ENCODE peak calls at places on chromosomes 12 and 14, in five cellular contexts. One of them, this sample, is unnamed.

GRCh38 chr12:11656550-11656949 is 7.1 kb downstream of the ETV6 start:
- DNase-seq in T-helper 2 cell: no peak
- DNase-seq in NCI-H345: no peak
- DNase-seq in stimulated activated CD4-positive, alpha-beta T cell treated with anti-CD3 and anti-CD28 coated beads, Interleukin-1b, Interleukin-23, amount 100 ng/mL, for 4 hours: no peak
- DNase-seq in SJSA1: no peak
- DNase-seq in this sample: no peak

GRCh38 chr14:93619176-93619793 is 169.0 kb downstream of the PRIMA1 start:
- DNase-seq in T-helper 2 cell: no peak
- DNase-seq in NCI-H345: peak
- DNase-seq in stimulated activated CD4-positive, alpha-beta T cell treated with anti-CD3 and anti-CD28 coated beads, Interleukin-1b, Interleukin-23, amount 100 ng/mL, for 4 hours: no peak
- DNase-seq in SJSA1: no peak
- DNase-seq in this sample: peak

GRCh38 chr14:51000566-51000965 is 56.3 kb upstream of the PYGL start:
- DNase-seq in T-helper 2 cell: no peak
- DNase-seq in NCI-H345: no peak
- DNase-seq in stimulated activated CD4-positive, alpha-beta T cell treated with anti-CD3 and anti-CD28 coated beads, Interleukin-1b, Interleukin-23, amount 100 ng/mL, for 4 hours: no peak
- DNase-seq in SJSA1: no peak
- DNase-seq in this sample: no peak

GRCh38 chr12:47799357-47799955 is 20.2 kb downstream of the HDAC7 start:
- DNase-seq in T-helper 2 cell: no peak
- DNase-seq in NCI-H345: no peak
- DNase-seq in stimulated activated CD4-positive, alpha-beta T cell treated with anti-CD3 and anti-CD28 coated beads, Interleukin-1b, Interleukin-23, amount 100 ng/mL, for 4 hours: no peak
- DNase-seq in SJSA1: no peak
- DNase-seq in this sample: peak

GRCh38 chr12:71935594-71935993 is 3.1 kb upstream of the TPH2 start:
- DNase-seq in T-helper 2 cell: no peak
- DNase-seq in NCI-H345: no peak
- DNase-seq in stimulated activated CD4-positive, alpha-beta T cell treated with anti-CD3 and anti-CD28 coated beads, Interleukin-1b, Interleukin-23, amount 100 ng/mL, for 4 hours: no peak
- DNase-seq in SJSA1: no peak
- DNase-seq in this sample: no peak

GRCh38 chr12:2580821-2581220 is 213.9 kb upstream of the FKBP4 start:
- DNase-seq in T-helper 2 cell: no peak
- DNase-seq in NCI-H345: no peak
- DNase-seq in stimulated activated CD4-positive, alpha-beta T cell treated with anti-CD3 and anti-CD28 coated beads, Interleukin-1b, Interleukin-23, amount 100 ng/mL, for 4 hours: no peak
- DNase-seq in SJSA1: no peak
- DNase-seq in this sample: no peak

GRCh38 chr12:78457951-78458350 is 406.6 kb upstream of the SYT1 start:
- DNase-seq in T-helper 2 cell: no peak
- DNase-seq in NCI-H345: no peak
- DNase-seq in stimulated activated CD4-positive, alpha-beta T cell treated with anti-CD3 and anti-CD28 coated beads, Interleukin-1b, Interleukin-23, amount 100 ng/mL, for 4 hours: no peak
- DNase-seq in SJSA1: no peak
- DNase-seq in this sample: no peak

GRCh38 chr12:64392221-64392620 is 1.7 kb upstream of the C12orf56 start:
- DNase-seq in T-helper 2 cell: no peak
- DNase-seq in NCI-H345: no peak
- DNase-seq in stimulated activated CD4-positive, alpha-beta T cell treated with anti-CD3 and anti-CD28 coated beads, Interleukin-1b, Interleukin-23, amount 100 ng/mL, for 4 hours: no peak
- DNase-seq in SJSA1: no peak
- DNase-seq in this sample: no peak

GRCh38 chr12:24902521-24903304 is 46.2 kb downstream of the BCAT1 start:
- DNase-seq in T-helper 2 cell: no peak
- DNase-seq in NCI-H345: no peak
- DNase-seq in stimulated activated CD4-positive, alpha-beta T cell treated with anti-CD3 and anti-CD28 coated beads, Interleukin-1b, Interleukin-23, amount 100 ng/mL, for 4 hours: no peak
- DNase-seq in SJSA1: no peak
- DNase-seq in this sample: peak

GRCh38 chr12:117516034-117516433 is 154.6 kb upstream of the NOS1 start:
- DNase-seq in T-helper 2 cell: no peak
- DNase-seq in NCI-H345: no peak
- DNase-seq in stimulated activated CD4-positive, alpha-beta T cell treated with anti-CD3 and anti-CD28 coated beads, Interleukin-1b, Interleukin-23, amount 100 ng/mL, for 4 hours: no peak
- DNase-seq in SJSA1: no peak
- DNase-seq in this sample: no peak

GRCh38 chr14:106094654-106095189 is 568.3 kb downstream of the TMEM121 start:
- DNase-seq in T-helper 2 cell: peak
- DNase-seq in NCI-H345: peak
- DNase-seq in stimulated activated CD4-positive, alpha-beta T cell treated with anti-CD3 and anti-CD28 coated beads, Interleukin-1b, Interleukin-23, amount 100 ng/mL, for 4 hours: no peak
- DNase-seq in SJSA1: no peak
- DNase-seq in this sample: no peak

GRCh38 chr14:67574156-67574555 is 25.9 kb downstream of the PIGH start:
- DNase-seq in T-helper 2 cell: no peak
- DNase-seq in NCI-H345: no peak
- DNase-seq in stimulated activated CD4-positive, alpha-beta T cell treated with anti-CD3 and anti-CD28 coated beads, Interleukin-1b, Interleukin-23, amount 100 ng/mL, for 4 hours: no peak
- DNase-seq in SJSA1: no peak
- DNase-seq in this sample: no peak

GRCh38 chr14:96986701-96987474 is 189.7 kb downstream of the VRK1 start:
- DNase-seq in T-helper 2 cell: no peak
- DNase-seq in NCI-H345: no peak
- DNase-seq in stimulated activated CD4-positive, alpha-beta T cell treated with anti-CD3 and anti-CD28 coated beads, Interleukin-1b, Interleukin-23, amount 100 ng/mL, for 4 hours: no peak
- DNase-seq in SJSA1: no peak
- DNase-seq in this sample: no peak

GRCh38 chr12:130482448-130482847 is 144.8 kb downstream of the PIWIL1 start:
- DNase-seq in T-helper 2 cell: no peak
- DNase-seq in NCI-H345: peak
- DNase-seq in stimulated activated CD4-positive, alpha-beta T cell treated with anti-CD3 and anti-CD28 coated beads, Interleukin-1b, Interleukin-23, amount 100 ng/mL, for 4 hours: no peak
- DNase-seq in SJSA1: no peak
- DNase-seq in this sample: no peak

GRCh38 chr14:24436355-24437019 is 6.1 kb downstream of the SDR39U1 start:
- DNase-seq in T-helper 2 cell: peak
- DNase-seq in NCI-H345: peak
- DNase-seq in stimulated activated CD4-positive, alpha-beta T cell treated with anti-CD3 and anti-CD28 coated beads, Interleukin-1b, Interleukin-23, amount 100 ng/mL, for 4 hours: peak
- DNase-seq in SJSA1: no peak
- DNase-seq in this sample: no peak

GRCh38 chr14:24147761-24148428 is 597 bp downstream of the RNF31 start:
- DNase-seq in T-helper 2 cell: no peak
- DNase-seq in NCI-H345: no peak
- DNase-seq in stimulated activated CD4-positive, alpha-beta T cell treated with anti-CD3 and anti-CD28 coated beads, Interleukin-1b, Interleukin-23, amount 100 ng/mL, for 4 hours: no peak
- DNase-seq in SJSA1: no peak
- DNase-seq in this sample: no peak

GRCh38 chr12:120628919-120629318 is 11.5 kb upstream of the CABP1 start:
- DNase-seq in T-helper 2 cell: no peak
- DNase-seq in NCI-H345: no peak
- DNase-seq in stimulated activated CD4-positive, alpha-beta T cell treated with anti-CD3 and anti-CD28 coated beads, Interleukin-1b, Interleukin-23, amount 100 ng/mL, for 4 hours: no peak
- DNase-seq in SJSA1: no peak
- DNase-seq in this sample: no peak

GRCh38 chr12:100857418-100857817 is 62.8 kb downstream of the ANO4 start:
- DNase-seq in T-helper 2 cell: no peak
- DNase-seq in NCI-H345: peak
- DNase-seq in stimulated activated CD4-positive, alpha-beta T cell treated with anti-CD3 and anti-CD28 coated beads, Interleukin-1b, Interleukin-23, amount 100 ng/mL, for 4 hours: no peak
- DNase-seq in SJSA1: no peak
- DNase-seq in this sample: no peak

GRCh38 chr12:90953956-90954421 is 987 bp downstream of the CCER1 start:
- DNase-seq in T-helper 2 cell: no peak
- DNase-seq in NCI-H345: no peak
- DNase-seq in stimulated activated CD4-positive, alpha-beta T cell treated with anti-CD3 and anti-CD28 coated beads, Interleukin-1b, Interleukin-23, amount 100 ng/mL, for 4 hours: no peak
- DNase-seq in SJSA1: peak
- DNase-seq in this sample: no peak

GRCh38 chr12:3755898-3756297 is 3.0 kb upstream of the CRACR2A start:
- DNase-seq in T-helper 2 cell: no peak
- DNase-seq in NCI-H345: no peak
- DNase-seq in stimulated activated CD4-positive, alpha-beta T cell treated with anti-CD3 and anti-CD28 coated beads, Interleukin-1b, Interleukin-23, amount 100 ng/mL, for 4 hours: no peak
- DNase-seq in SJSA1: no peak
- DNase-seq in this sample: no peak

GRCh38 chr14:89060191-89060590 is 235.7 kb downstream of the TTC8 start:
- DNase-seq in T-helper 2 cell: no peak
- DNase-seq in NCI-H345: no peak
- DNase-seq in stimulated activated CD4-positive, alpha-beta T cell treated with anti-CD3 and anti-CD28 coated beads, Interleukin-1b, Interleukin-23, amount 100 ng/mL, for 4 hours: no peak
- DNase-seq in SJSA1: no peak
- DNase-seq in this sample: no peak

GRCh38 chr12:46233418-46233817 is 35.4 kb downstream of the SLC38A1 start:
- DNase-seq in T-helper 2 cell: no peak
- DNase-seq in NCI-H345: no peak
- DNase-seq in stimulated activated CD4-positive, alpha-beta T cell treated with anti-CD3 and anti-CD28 coated beads, Interleukin-1b, Interleukin-23, amount 100 ng/mL, for 4 hours: no peak
- DNase-seq in SJSA1: no peak
- DNase-seq in this sample: no peak

GRCh38 chr12:20599757-20600156 is 95.4 kb upstream of the SLCO1C1 start:
- DNase-seq in T-helper 2 cell: no peak
- DNase-seq in NCI-H345: no peak
- DNase-seq in stimulated activated CD4-positive, alpha-beta T cell treated with anti-CD3 and anti-CD28 coated beads, Interleukin-1b, Interleukin-23, amount 100 ng/mL, for 4 hours: no peak
- DNase-seq in SJSA1: no peak
- DNase-seq in this sample: no peak

GRCh38 chr12:121611306-121611705 is 15.0 kb upstream of the ORAI1 start:
- DNase-seq in T-helper 2 cell: no peak
- DNase-seq in NCI-H345: no peak
- DNase-seq in stimulated activated CD4-positive, alpha-beta T cell treated with anti-CD3 and anti-CD28 coated beads, Interleukin-1b, Interleukin-23, amount 100 ng/mL, for 4 hours: no peak
- DNase-seq in SJSA1: no peak
- DNase-seq in this sample: no peak

GRCh38 chr14:101979666-101980065 is 15.3 kb downstream of the DYNC1H1 start:
- DNase-seq in T-helper 2 cell: no peak
- DNase-seq in NCI-H345: no peak
- DNase-seq in stimulated activated CD4-positive, alpha-beta T cell treated with anti-CD3 and anti-CD28 coated beads, Interleukin-1b, Interleukin-23, amount 100 ng/mL, for 4 hours: no peak
- DNase-seq in SJSA1: no peak
- DNase-seq in this sample: no peak

GRCh38 chr14:102768223-102769048 is 8.8 kb upstream of the TRAF3 start:
- DNase-seq in T-helper 2 cell: no peak
- DNase-seq in NCI-H345: no peak
- DNase-seq in stimulated activated CD4-positive, alpha-beta T cell treated with anti-CD3 and anti-CD28 coated beads, Interleukin-1b, Interleukin-23, amount 100 ng/mL, for 4 hours: no peak
- DNase-seq in SJSA1: no peak
- DNase-seq in this sample: no peak

GRCh38 chr12:28390716-28391452 is 200.6 kb downstream of the CCDC91 start:
- DNase-seq in T-helper 2 cell: no peak
- DNase-seq in NCI-H345: no peak
- DNase-seq in stimulated activated CD4-positive, alpha-beta T cell treated with anti-CD3 and anti-CD28 coated beads, Interleukin-1b, Interleukin-23, amount 100 ng/mL, for 4 hours: no peak
- DNase-seq in SJSA1: peak
- DNase-seq in this sample: no peak

GRCh38 chr12:109880049-109880931 is at the start of gene GLTP:
- DNase-seq in T-helper 2 cell: peak
- DNase-seq in NCI-H345: peak
- DNase-seq in stimulated activated CD4-positive, alpha-beta T cell treated with anti-CD3 and anti-CD28 coated beads, Interleukin-1b, Interleukin-23, amount 100 ng/mL, for 4 hours: peak
- DNase-seq in SJSA1: peak
- DNase-seq in this sample: peak

GRCh38 chr12:50211392-50212070 is 44.4 kb upstream of the CERS5 start:
- DNase-seq in T-helper 2 cell: no peak
- DNase-seq in NCI-H345: no peak
- DNase-seq in stimulated activated CD4-positive, alpha-beta T cell treated with anti-CD3 and anti-CD28 coated beads, Interleukin-1b, Interleukin-23, amount 100 ng/mL, for 4 hours: no peak
- DNase-seq in SJSA1: no peak
- DNase-seq in this sample: no peak